ENCODE peak calls at places on chromosomes 12 and 14, in seven cellular contexts. K is SK-MEL-5, J is cardiac muscle cell, W is NCI-H2081, Z is lung, E is GM18507, M is A172. S is an unnamed sample.
A peak's percentile ranks its signal among the peaks of the same experiment; 100 is the strongest.

GRCh38 chr12:33588082-33588712 is 148.6 kb upstream of the SYT10 start:
- DNase-seq in K (peak; percentile 8), J (no peak), W (no peak), Z (peak; percentile 29), E (no peak), M (peak; percentile 79), S (no peak)

GRCh38 chr14:85533821-85534271 is 3.9 kb downstream of the FLRT2 start:
- DNase-seq in K (no peak), J (peak; percentile 54), W (no peak), Z (no peak), E (no peak), M (no peak), S (peak; percentile 7)

GRCh38 chr14:69605761-69606160 is 5.6 kb upstream of the SUSD6 start:
- DNase-seq in K (peak; percentile 24), J (no peak), W (no peak), Z (no peak), E (no peak), M (no peak), S (no peak)

GRCh38 chr12:48930475-48930874 is 5.2 kb upstream of the FKBP11 start:
- DNase-seq in K (no peak), J (no peak), W (no peak), Z (no peak), E (no peak), M (no peak), S (no peak)

GRCh38 chr12:100026241-100026640 is 41.5 kb upstream of the ANKS1B start:
- DNase-seq in K (no peak), J (no peak), W (no peak), Z (no peak), E (no peak), M (no peak), S (no peak)

GRCh38 chr12:63905523-63905922 is 61.0 kb downstream of the SRGAP1 start:
- DNase-seq in K (peak; percentile 84), J (no peak), W (no peak), Z (no peak), E (no peak), M (peak; percentile 32), S (no peak)

GRCh38 chr14:101969480-101969879 is 5.1 kb downstream of the DYNC1H1 start:
- DNase-seq in K (no peak), J (no peak), W (no peak), Z (no peak), E (no peak), M (no peak), S (no peak)

GRCh38 chr12:5808956-5809355 is 136.1 kb downstream of the ANO2 start:
- DNase-seq in K (no peak), J (no peak), W (no peak), Z (no peak), E (no peak), M (peak; percentile 95), S (no peak)

GRCh38 chr14:104424406-104425072 is 155.0 kb upstream of the C14orf180 start:
- DNase-seq in K (no peak), J (peak; percentile 55), W (peak; percentile 82), Z (no peak), E (no peak), M (no peak), S (peak; percentile 70)